ENCODE peak calls at places on chromosomes 6 and 20, in ten cellular contexts. One of them, this sample, is unnamed.

GRCh38 chr6:131459005-131459404 is 114.0 kb upstream of the ARG1 start:
- DNase-seq in astrocyte: no peak
- DNase-seq in thoracic aorta: no peak
- DNase-seq in tibial nerve: no peak
- DNase-seq in SK-N-SH: no peak
- DNase-seq in A673: no peak
- DNase-seq in IMR-90: no peak
- DNase-seq in heart left ventricle: no peak
- DNase-seq in testis: no peak
- DNase-seq in left ventricle myocardium inferior: no peak
- DNase-seq in this sample: no peak

GRCh38 chr20:44111712-44112335 is 75.2 kb downstream of the JPH2 start:
- DNase-seq in tibial nerve: no peak
- DNase-seq in IMR-90: peak; percentile 7
- DNase-seq in A673: peak; percentile 35
- DNase-seq in left ventricle myocardium inferior: no peak
- DNase-seq in thoracic aorta: no peak
- DNase-seq in astrocyte: peak; percentile 45
- DNase-seq in SK-N-SH: no peak
- DNase-seq in heart left ventricle: no peak
- DNase-seq in testis: no peak
- DNase-seq in this sample: peak; percentile 36

GRCh38 chr6:3744901-3745470 is 6.5 kb downstream of the PXDC1 start:
- DNase-seq in heart left ventricle: no peak
- DNase-seq in SK-N-SH: no peak
- DNase-seq in astrocyte: no peak
- DNase-seq in IMR-90: no peak
- DNase-seq in thoracic aorta: no peak
- DNase-seq in tibial nerve: no peak
- DNase-seq in testis: no peak
- DNase-seq in A673: no peak
- DNase-seq in left ventricle myocardium inferior: no peak
- DNase-seq in this sample: no peak

GRCh38 chr20:50561379-50562078 is 51.3 kb downstream of the PTPN1 start:
- DNase-seq in left ventricle myocardium inferior: no peak
- DNase-seq in heart left ventricle: no peak
- DNase-seq in testis: no peak
- DNase-seq in SK-N-SH: no peak
- DNase-seq in tibial nerve: no peak
- DNase-seq in astrocyte: peak; percentile 98
- DNase-seq in thoracic aorta: peak; percentile 44
- DNase-seq in IMR-90: peak; percentile 99
- DNase-seq in A673: peak; percentile 93
- DNase-seq in this sample: peak; percentile 97

GRCh38 chr6:13561624-13562267 is 12.7 kb upstream of the SIRT5 start:
- DNase-seq in IMR-90: no peak
- DNase-seq in tibial nerve: peak; percentile 40
- DNase-seq in A673: no peak
- DNase-seq in astrocyte: no peak
- DNase-seq in thoracic aorta: no peak
- DNase-seq in left ventricle myocardium inferior: no peak
- DNase-seq in heart left ventricle: no peak
- DNase-seq in SK-N-SH: no peak
- DNase-seq in testis: peak; percentile 48
- DNase-seq in this sample: no peak

GRCh38 chr20:41287327-41287726 is 30.2 kb downstream of the ZHX3 start:
- DNase-seq in A673: no peak
- DNase-seq in SK-N-SH: no peak
- DNase-seq in testis: no peak
- DNase-seq in left ventricle myocardium inferior: no peak
- DNase-seq in IMR-90: peak; percentile 97
- DNase-seq in tibial nerve: no peak
- DNase-seq in astrocyte: peak; percentile 92
- DNase-seq in thoracic aorta: no peak
- DNase-seq in heart left ventricle: no peak
- DNase-seq in this sample: peak; percentile 96

GRCh38 chr6:112041535-112041934 is 12.4 kb upstream of the CCN6 start:
- DNase-seq in tibial nerve: no peak
- DNase-seq in IMR-90: no peak
- DNase-seq in testis: no peak
- DNase-seq in thoracic aorta: no peak
- DNase-seq in astrocyte: no peak
- DNase-seq in A673: no peak
- DNase-seq in heart left ventricle: no peak
- DNase-seq in left ventricle myocardium inferior: no peak
- DNase-seq in SK-N-SH: no peak
- DNase-seq in this sample: no peak

GRCh38 chr20:48797275-48797825 is 30.4 kb downstream of the PREX1 start:
- DNase-seq in testis: peak; percentile 29
- DNase-seq in thoracic aorta: no peak
- DNase-seq in IMR-90: no peak
- DNase-seq in SK-N-SH: no peak
- DNase-seq in tibial nerve: peak; percentile 47
- DNase-seq in left ventricle myocardium inferior: peak; percentile 49
- DNase-seq in heart left ventricle: peak; percentile 57
- DNase-seq in A673: no peak
- DNase-seq in astrocyte: no peak
- DNase-seq in this sample: no peak

GRCh38 chr6:50187212-50188055 is 137.7 kb upstream of the DEFB112 start:
- DNase-seq in left ventricle myocardium inferior: no peak
- DNase-seq in SK-N-SH: no peak
- DNase-seq in IMR-90: no peak
- DNase-seq in thoracic aorta: no peak
- DNase-seq in A673: no peak
- DNase-seq in tibial nerve: no peak
- DNase-seq in astrocyte: no peak
- DNase-seq in heart left ventricle: no peak
- DNase-seq in testis: no peak
- DNase-seq in this sample: no peak

GRCh38 chr20:61387204-61387958 is 135.3 kb downstream of the CDH4 start:
- DNase-seq in left ventricle myocardium inferior: no peak
- DNase-seq in testis: peak; percentile 42
- DNase-seq in SK-N-SH: peak; percentile 87
- DNase-seq in heart left ventricle: no peak
- DNase-seq in tibial nerve: no peak
- DNase-seq in astrocyte: peak; percentile 59
- DNase-seq in IMR-90: peak; percentile 41
- DNase-seq in A673: peak; percentile 78
- DNase-seq in thoracic aorta: no peak
- DNase-seq in this sample: peak; percentile 68

GRCh38 chr20:8432435-8433148 is 300.5 kb downstream of the PLCB1 start:
- DNase-seq in left ventricle myocardium inferior: no peak
- DNase-seq in IMR-90: no peak
- DNase-seq in SK-N-SH: peak; percentile 49
- DNase-seq in astrocyte: no peak
- DNase-seq in heart left ventricle: no peak
- DNase-seq in tibial nerve: no peak
- DNase-seq in testis: peak; percentile 20
- DNase-seq in A673: no peak
- DNase-seq in thoracic aorta: no peak
- DNase-seq in this sample: no peak

GRCh38 chr6:137926207-137926731 is 59.2 kb downstream of the TNFAIP3 start:
- DNase-seq in astrocyte: peak; percentile 97
- DNase-seq in thoracic aorta: no peak
- DNase-seq in A673: no peak
- DNase-seq in tibial nerve: peak; percentile 43
- DNase-seq in heart left ventricle: no peak
- DNase-seq in IMR-90: peak; percentile 92
- DNase-seq in testis: no peak
- DNase-seq in SK-N-SH: no peak
- DNase-seq in left ventricle myocardium inferior: no peak
- DNase-seq in this sample: peak; percentile 92

GRCh38 chr6:257031-257725 is 35.1 kb upstream of the DUSP22 start:
- DNase-seq in astrocyte: no peak
- DNase-seq in IMR-90: peak; percentile 6
- DNase-seq in SK-N-SH: no peak
- DNase-seq in A673: no peak
- DNase-seq in thoracic aorta: no peak
- DNase-seq in tibial nerve: peak; percentile 40
- DNase-seq in left ventricle myocardium inferior: no peak
- DNase-seq in heart left ventricle: no peak
- DNase-seq in testis: no peak
- DNase-seq in this sample: peak; percentile 87

GRCh38 chr6:255418-256090 is 36.7 kb upstream of the DUSP22 start:
- DNase-seq in A673: no peak
- DNase-seq in astrocyte: no peak
- DNase-seq in IMR-90: no peak
- DNase-seq in thoracic aorta: no peak
- DNase-seq in SK-N-SH: no peak
- DNase-seq in tibial nerve: no peak
- DNase-seq in testis: no peak
- DNase-seq in left ventricle myocardium inferior: no peak
- DNase-seq in heart left ventricle: no peak
- DNase-seq in this sample: no peak

GRCh38 chr6:256169-256568 is 36.1 kb upstream of the DUSP22 start:
- DNase-seq in SK-N-SH: no peak
- DNase-seq in left ventricle myocardium inferior: no peak
- DNase-seq in IMR-90: no peak
- DNase-seq in tibial nerve: no peak
- DNase-seq in A673: no peak
- DNase-seq in testis: no peak
- DNase-seq in thoracic aorta: no peak
- DNase-seq in heart left ventricle: no peak
- DNase-seq in astrocyte: no peak
- DNase-seq in this sample: no peak

GRCh38 chr6:257774-258173 is 34.5 kb upstream of the DUSP22 start:
- DNase-seq in testis: no peak
- DNase-seq in thoracic aorta: no peak
- DNase-seq in tibial nerve: no peak
- DNase-seq in left ventricle myocardium inferior: no peak
- DNase-seq in IMR-90: no peak
- DNase-seq in astrocyte: no peak
- DNase-seq in A673: no peak
- DNase-seq in heart left ventricle: no peak
- DNase-seq in SK-N-SH: no peak
- DNase-seq in this sample: no peak

DNA sequence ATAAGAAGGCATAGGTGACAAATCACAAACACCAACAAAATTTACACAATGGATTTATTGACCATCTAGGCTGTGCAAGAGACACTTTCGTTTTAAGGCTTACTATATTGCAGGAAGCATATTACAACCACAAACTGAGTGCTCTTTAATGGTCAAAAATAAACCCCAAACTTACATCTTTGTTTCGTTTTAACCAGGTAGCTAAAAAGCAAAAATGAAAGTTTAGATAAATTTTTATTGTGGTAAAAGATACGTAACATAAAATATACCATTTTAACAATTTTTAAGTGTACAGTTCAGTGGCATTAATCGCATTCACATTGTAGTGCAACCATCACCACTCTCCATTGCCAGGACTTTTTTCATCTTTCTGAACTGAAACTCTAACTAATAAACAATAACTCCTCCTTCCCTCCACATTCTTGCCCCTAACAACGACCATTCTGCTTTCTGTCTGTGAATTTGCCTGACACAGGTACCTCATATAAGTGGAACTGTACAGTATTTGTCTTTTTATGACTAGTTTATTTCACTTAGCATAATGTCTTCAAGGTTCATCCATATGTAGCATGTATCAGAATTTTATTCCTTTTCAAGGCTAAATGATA is 32.3 kb upstream of the DUSP22 start:
- DNase-seq in SK-N-SH: no peak
- DNase-seq in IMR-90: no peak
- DNase-seq in tibial nerve: no peak
- DNase-seq in heart left ventricle: no peak
- DNase-seq in thoracic aorta: no peak
- DNase-seq in left ventricle myocardium inferior: no peak
- DNase-seq in testis: no peak
- DNase-seq in astrocyte: no peak
- DNase-seq in A673: no peak
- DNase-seq in this sample: no peak
- H3K4me3 ChIP-seq in SK-N-SH: no peak overlapping the region
- H3K4me3 ChIP-seq in IMR-90: no peak overlapping the region
- H3K4me3 ChIP-seq in tibial nerve: no peak overlapping the region
- H3K4me3 ChIP-seq in heart left ventricle: no peak overlapping the region
- H3K4me3 ChIP-seq in thoracic aorta: no peak overlapping the region
- H3K4me3 ChIP-seq in left ventricle myocardium inferior: no peak overlapping the region
- H3K4me3 ChIP-seq in testis: no peak overlapping the region
- H3K4me3 ChIP-seq in astrocyte: no peak overlapping the region
- H3K4me3 ChIP-seq in A673: no peak overlapping the region
- H3K4me3 ChIP-seq in this sample: no peak overlapping the region

DNA sequence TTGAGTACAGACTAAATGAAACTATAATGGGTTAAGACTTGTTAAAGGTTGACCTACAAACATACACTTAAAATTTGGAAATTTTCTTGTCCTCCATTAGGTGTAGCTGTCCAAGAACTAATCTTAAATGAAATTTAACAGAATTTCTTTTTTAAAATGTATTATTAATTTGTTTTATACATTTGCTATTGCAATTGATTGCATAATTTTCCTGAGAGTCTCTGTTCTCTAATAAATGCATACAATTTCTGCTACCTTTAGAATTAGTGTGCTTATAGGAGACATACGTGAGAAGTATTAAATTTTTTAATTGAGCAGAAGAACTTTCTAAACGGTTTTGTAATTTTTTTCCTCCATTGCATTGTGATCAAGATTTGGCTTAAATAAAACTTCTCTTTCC is 1.5 kb downstream of the FAM135A start:
- DNase-seq in thoracic aorta: no peak
- DNase-seq in testis: no peak
- DNase-seq in left ventricle myocardium inferior: no peak
- DNase-seq in SK-N-SH: no peak
- DNase-seq in tibial nerve: no peak
- DNase-seq in astrocyte: no peak
- DNase-seq in A673: no peak
- DNase-seq in IMR-90: no peak
- DNase-seq in heart left ventricle: no peak
- DNase-seq in this sample: peak; percentile 1
- TF ChIP-seq CTCF in thoracic aorta: no peak
- TF ChIP-seq CTCF in testis: no peak
- TF ChIP-seq CTCF in left ventricle myocardium inferior: no peak
- TF ChIP-seq CTCF in SK-N-SH: no peak
- TF ChIP-seq CTCF in tibial nerve: no peak
- TF ChIP-seq CTCF in astrocyte: no peak
- TF ChIP-seq CTCF in A673: no peak
- TF ChIP-seq CTCF in IMR-90: no peak
- TF ChIP-seq CTCF in heart left ventricle: no peak
- TF ChIP-seq CTCF in this sample: no peak

GRCh38 chr20:18187020-18187419 is 49.4 kb downstream of the KAT14 start:
- DNase-seq in A673: no peak
- DNase-seq in tibial nerve: no peak
- DNase-seq in thoracic aorta: no peak
- DNase-seq in IMR-90: no peak
- DNase-seq in heart left ventricle: no peak
- DNase-seq in testis: no peak
- DNase-seq in astrocyte: no peak
- DNase-seq in left ventricle myocardium inferior: no peak
- DNase-seq in SK-N-SH: no peak
- DNase-seq in this sample: peak; percentile 96
- H3K36me3 ChIP-seq in A673: peaks cover 18% of the 10 kb centered on the region
- H3K36me3 ChIP-seq in tibial nerve: peaks cover 94% of the 10 kb centered on the region
- H3K36me3 ChIP-seq in thoracic aorta: peaks cover 25% of the 10 kb centered on the region
- H3K36me3 ChIP-seq in IMR-90: peaks cover 28% of the 10 kb centered on the region
- H3K36me3 ChIP-seq in heart left ventricle: peaks cover 64% of the 10 kb centered on the region
- H3K36me3 ChIP-seq in testis: no peaks in the 10 kb centered on the region
- H3K36me3 ChIP-seq in astrocyte: peaks cover 18% of the 10 kb centered on the region
- H3K36me3 ChIP-seq in left ventricle myocardium inferior: peaks cover 68% of the 10 kb centered on the region
- H3K36me3 ChIP-seq in SK-N-SH: peaks cover 63% of the 10 kb centered on the region
- H3K36me3 ChIP-seq in this sample: peaks cover 8% of the 10 kb centered on the region

DNA sequence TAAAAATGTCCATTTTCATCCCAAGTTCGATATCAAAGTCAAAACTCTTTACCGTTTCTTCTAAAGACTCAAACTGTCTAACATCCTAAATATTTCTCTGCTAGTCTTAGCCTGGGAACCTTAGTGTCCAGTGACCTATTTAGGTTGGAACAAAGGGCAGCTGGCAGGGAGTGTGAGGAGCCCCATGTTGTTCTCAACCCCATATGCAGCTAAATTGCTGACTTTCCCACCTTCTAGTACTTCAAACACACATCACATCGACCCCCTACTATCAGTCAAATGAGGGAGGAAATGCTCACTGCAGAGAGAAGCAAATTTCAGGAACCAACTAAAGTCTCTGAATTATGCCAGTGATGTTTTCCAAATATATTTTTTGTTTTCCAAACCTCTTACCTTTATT is 192.6 kb upstream of the RAB32 start:
- DNase-seq in astrocyte: no peak
- DNase-seq in left ventricle myocardium inferior: no peak
- DNase-seq in IMR-90: no peak
- DNase-seq in thoracic aorta: no peak
- DNase-seq in tibial nerve: no peak
- DNase-seq in testis: no peak
- DNase-seq in A673: no peak
- DNase-seq in heart left ventricle: no peak
- DNase-seq in SK-N-SH: no peak
- DNase-seq in this sample: no peak
- H3K4me3 ChIP-seq in astrocyte: no peak overlapping the region
- H3K4me3 ChIP-seq in left ventricle myocardium inferior: no peak overlapping the region
- H3K4me3 ChIP-seq in IMR-90: no peak overlapping the region
- H3K4me3 ChIP-seq in thoracic aorta: no peak overlapping the region
- H3K4me3 ChIP-seq in tibial nerve: no peak overlapping the region
- H3K4me3 ChIP-seq in testis: no peak overlapping the region
- H3K4me3 ChIP-seq in A673: no peak overlapping the region
- H3K4me3 ChIP-seq in heart left ventricle: no peak overlapping the region
- H3K4me3 ChIP-seq in SK-N-SH: no peak overlapping the region
- H3K4me3 ChIP-seq in this sample: no peak overlapping the region